ENCODE peak calls at places on chromosome 6, in six cellular contexts. Q is GM12878, C is HepG2, F is GM12892, X is H1, S is K562. P is an unnamed sample.

GRCh38 chr6:30060634-30060981 is 457 bp upstream of the POLR1H start:
- DNase-seq in Q (no peak), X (no peak), S (peak), F (no peak), C (no peak), P (no peak)

GRCh38 chr6:44292661-44293365 is 20.3 kb downstream of the AARS2 start:
- DNase-seq in S (no peak), C (no peak), F (no peak), X (no peak), Q (no peak), P (no peak)

GRCh38 chr6:71481801-71482200 is 193.2 kb downstream of the OGFRL1 start:
- DNase-seq in S (no peak), F (no peak), C (no peak), X (no peak), Q (no peak), P (no peak)

GRCh38 chr6:23213651-23214050 is 644.3 kb downstream of the HDGFL1 start:
- DNase-seq in S (no peak), C (no peak), Q (no peak), X (no peak), F (no peak), P (no peak)

GRCh38 chr6:113825776-113826175 is 31.4 kb upstream of the MARCKS start:
- DNase-seq in S (no peak), Q (no peak), X (no peak), C (no peak), F (no peak), P (no peak)

GRCh38 chr6:108350528-108350927 is 55.7 kb downstream of the AFG1L start:
- DNase-seq in C (no peak), S (no peak), Q (no peak), X (no peak), F (no peak), P (no peak)

GRCh38 chr6:68473433-68474210 is 161.5 kb upstream of the ADGRB3 start:
- DNase-seq in S (no peak), X (no peak), C (no peak), F (no peak), Q (no peak), P (no peak)

GRCh38 chr6:47407295-47408281 is 70.0 kb upstream of the CD2AP start:
- DNase-seq in Q (no peak), S (no peak), C (no peak), F (no peak), X (no peak), P (no peak)

DNA sequence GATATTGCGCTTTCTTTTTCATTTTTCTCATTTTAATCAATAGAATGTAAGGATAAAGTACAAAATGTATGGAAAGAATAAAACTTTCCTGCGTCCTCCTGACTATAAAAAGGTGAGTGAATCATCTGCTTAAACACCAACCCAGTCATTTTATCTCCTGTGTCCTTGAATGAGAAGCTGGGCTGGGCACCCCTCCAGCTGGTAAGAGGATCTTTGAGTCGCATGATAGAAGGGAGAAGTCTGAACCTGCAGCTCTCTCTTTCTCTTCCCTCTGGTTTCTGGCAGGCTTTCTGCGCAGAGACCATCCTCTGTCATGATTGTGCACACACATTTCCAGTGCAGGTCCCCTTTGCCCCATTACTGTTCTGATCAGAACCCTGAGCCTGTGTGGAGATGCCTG is 28.3 kb upstream of the AKIRIN2 start:
- DNase-seq in C (peak), X (no peak), S (no peak), F (no peak), Q (no peak), P (no peak)
- TF ChIP-seq TAF1 in C (no peak), X (no peak), S (no peak), F (no peak), Q (no peak), P (no peak)

GRCh38 chr6:142927904-142928303 is 17.1 kb downstream of the HIVEP2 start:
- DNase-seq in S (no peak), Q (no peak), F (no peak), X (no peak), C (peak), P (no peak)

GRCh38 chr6:142926177-142926493 is 18.8 kb downstream of the HIVEP2 start:
- DNase-seq in Q (no peak), X (no peak), S (no peak), F (no peak), C (no peak), P (no peak)

GRCh38 chr6:142925575-142926110 is 19.3 kb downstream of the HIVEP2 start:
- DNase-seq in F (no peak), Q (no peak), S (no peak), C (peak), X (no peak), P (no peak)

GRCh38 chr6:142927274-142927586 is 17.7 kb downstream of the HIVEP2 start:
- DNase-seq in Q (no peak), C (no peak), F (no peak), S (no peak), X (no peak), P (no peak)

DNA sequence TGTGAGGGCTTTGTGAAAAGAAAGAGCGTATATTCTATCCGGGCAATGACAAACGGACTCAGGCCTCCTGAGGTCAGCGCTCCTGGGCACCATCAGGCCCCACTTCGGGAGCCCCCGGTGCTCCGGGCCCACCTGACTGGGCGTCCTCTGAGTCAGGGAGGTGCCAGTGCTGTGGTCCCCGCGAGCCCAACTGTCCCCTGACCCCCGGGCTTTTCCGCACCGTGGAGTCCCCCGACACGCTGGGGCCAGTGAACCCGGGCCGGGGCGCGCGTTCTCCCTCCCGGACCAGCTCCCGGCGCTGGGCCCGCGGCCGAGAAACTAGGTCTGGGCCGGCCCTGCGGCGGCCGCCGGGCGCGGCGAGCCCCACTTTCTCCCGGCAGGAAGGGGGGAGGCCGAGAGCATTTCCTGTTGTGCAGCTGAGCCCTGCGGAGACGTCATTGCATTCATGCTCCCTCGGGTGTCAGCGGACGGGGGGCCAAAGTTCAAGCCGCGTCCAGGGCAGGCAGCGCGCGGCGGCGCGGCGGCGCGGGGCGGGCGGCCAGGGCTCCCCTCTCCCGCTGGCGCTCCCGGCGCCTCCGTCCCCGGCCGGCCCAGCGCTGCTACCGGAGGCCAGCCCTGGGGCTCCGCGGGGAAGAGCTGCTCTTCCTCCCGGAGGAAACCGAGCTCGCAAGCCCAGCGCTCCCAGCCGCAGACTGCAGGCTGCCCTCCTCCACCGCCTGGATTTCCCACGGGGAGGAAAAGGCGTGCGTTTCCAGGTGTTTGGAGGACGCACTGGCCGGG is 18.3 kb downstream of the HIVEP2 start:
- DNase-seq in X (no peak), S (peak), C (peak), F (peak), Q (no peak), P (peak)
- TF ChIP-seq POLR2A in X (no peak), S (no peak), C (peak), F (peak), Q (peak), P (peak)

DNA sequence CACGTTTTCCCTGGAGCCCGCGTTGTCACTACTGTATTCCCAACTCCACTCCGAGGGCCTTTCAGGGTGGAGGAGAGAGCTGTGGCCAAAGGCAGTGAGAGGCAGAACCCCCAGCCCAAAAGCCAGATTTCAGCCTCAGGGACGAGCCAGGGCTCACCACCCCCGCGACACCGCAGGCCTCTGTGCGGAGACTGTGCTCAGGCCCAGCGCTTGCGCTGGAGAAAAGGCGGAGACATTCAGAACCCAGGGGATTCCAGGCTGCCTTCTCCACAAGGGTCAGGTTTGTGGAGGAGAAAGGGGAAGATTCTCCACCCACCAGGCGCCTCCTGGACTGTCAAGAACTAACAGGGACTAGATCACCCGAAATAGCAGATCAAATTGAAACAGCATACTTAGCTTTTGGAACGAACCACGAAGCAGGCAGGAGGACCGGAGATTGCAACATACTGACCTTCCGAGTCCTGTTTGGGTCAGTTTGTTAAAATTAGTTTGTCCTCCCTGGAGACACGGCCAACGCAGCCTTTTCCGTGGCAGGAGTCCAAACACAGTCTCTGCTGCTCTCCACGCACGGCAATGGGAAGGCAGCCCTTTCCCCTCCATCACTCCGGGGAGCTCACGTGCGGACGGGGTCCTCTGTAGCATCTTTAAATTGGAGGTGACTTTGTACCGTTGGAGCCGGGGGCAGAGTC is 14.4 kb downstream of the DLL1 start:
- DNase-seq in Q (no peak), S (no peak), C (no peak), F (no peak), X (no peak), P (no peak)
- TF ChIP-seq POLR2AphosphoS5 in Q (no peak), S (no peak), C (no peak), F (no peak), X (no peak), P (no peak)

GRCh38 chr6:41306187-41306854 is 19.8 kb upstream of the TREM1 start:
- DNase-seq in C (peak), Q (no peak), X (no peak), S (peak), F (no peak), P (no peak)
- TF ChIP-seq TAF1 in C (no peak), Q (no peak), X (no peak), S (no peak), F (no peak), P (no peak)

DNA sequence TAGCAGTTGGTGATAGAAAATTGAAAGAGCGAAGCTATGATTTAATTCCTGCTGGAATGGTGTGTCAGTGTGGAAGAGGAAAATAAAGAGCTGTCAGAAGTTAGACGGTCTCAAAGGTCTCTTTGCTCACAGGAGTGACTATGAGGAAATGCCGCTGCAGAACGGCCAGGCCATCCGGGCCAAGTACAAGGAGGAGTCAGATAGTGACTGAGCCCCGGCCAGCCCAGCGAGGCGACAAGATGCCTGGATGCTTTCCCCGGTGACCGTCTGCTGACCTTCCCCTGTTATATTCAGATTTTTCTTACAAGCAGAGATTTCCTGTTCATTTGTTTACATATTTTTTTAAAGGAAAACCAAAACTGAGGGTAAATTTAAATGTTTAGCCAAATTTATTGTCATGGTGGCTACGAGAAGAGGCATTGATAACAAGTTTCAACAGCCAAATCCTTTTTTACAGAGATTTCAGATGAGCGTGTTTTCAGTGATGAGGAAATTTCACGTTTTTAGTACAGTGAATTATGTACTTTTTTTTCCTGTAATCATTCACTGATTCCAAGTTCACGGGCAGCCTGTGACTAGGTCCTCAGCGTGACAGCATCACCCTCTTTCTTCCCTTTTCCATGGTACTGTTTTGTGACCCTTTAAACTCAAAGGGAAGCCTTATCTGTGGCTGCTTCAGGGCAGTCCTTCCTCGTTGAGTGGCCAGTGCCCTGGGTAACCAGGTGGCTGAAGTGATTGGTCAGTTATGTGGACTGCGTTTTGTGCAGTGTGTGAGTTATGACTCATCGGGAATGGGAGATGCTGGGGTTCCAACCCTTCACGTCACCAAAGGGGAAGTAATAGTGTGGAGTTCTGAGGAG is 12.6 kb downstream of the DYNLT1 start:
- DNase-seq in Q (no peak), F (no peak), S (peak), C (no peak), X (no peak), P (no peak)
- TF ChIP-seq POLR2A in Q (no peak), F (no peak), S (no peak), C (no peak), X (no peak), P (no peak)

DNA sequence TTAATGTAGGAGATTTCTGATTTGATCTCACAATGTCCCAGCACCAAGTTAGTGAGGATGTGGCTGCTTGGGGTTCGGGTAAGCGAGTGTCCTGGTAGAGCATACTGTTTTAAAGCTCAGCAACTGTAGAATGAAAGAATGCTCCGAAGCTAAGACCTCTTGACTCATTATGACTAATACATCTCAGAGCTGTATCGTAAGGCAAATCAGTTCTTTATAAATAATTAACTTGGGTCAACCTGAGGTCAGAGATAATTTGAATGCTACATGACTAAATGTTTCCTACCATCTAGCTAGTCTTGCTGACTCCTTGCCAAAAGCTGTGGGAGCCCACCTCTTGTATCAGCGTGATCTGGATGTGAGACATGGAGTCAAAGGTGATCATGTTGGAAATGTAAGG is 128.8 kb upstream of the PDE7B start:
- DNase-seq in Q (no peak), X (no peak), C (peak), F (no peak), S (no peak), P (no peak)
- TF ChIP-seq POLR2AphosphoS5 in Q (no peak), X (no peak), C (no peak), F (no peak), S (no peak), P (no peak)

P was measured in GM12891.